ENCODE peak calls at places on chromosomes 4 and X, in four cellular contexts. Y, P, J and Z are unnamed samples.

GRCh38 chrX:78333521-78333920 is 6.1 kb upstream of the CYSLTR1 start:
- DNase-seq in Y (no peak), P (no peak), J (no peak), Z (no peak)

GRCh38 chrX:150635952-150636351 is 57.2 kb upstream of the MTMR1 start:
- DNase-seq in J (no peak), Y (no peak), P (peak), Z (no peak)

GRCh38 chr4:37891221-37892159 is 606 bp downstream of the TBC1D1 start:
- DNase-seq in J (no peak), P (peak), Y (peak), Z (peak)

GRCh38 chrX:41273638-41274037 is 60.3 kb upstream of the DDX3X start:
- DNase-seq in J (no peak), P (no peak), Y (no peak), Z (no peak)

GRCh38 chr4:107094332-107094731 is 58.2 kb upstream of the DKK2 start:
- DNase-seq in Y (no peak), J (no peak), P (no peak), Z (no peak)

GRCh38 chrX:153635788-153636668 is 11.0 kb upstream of the DUSP9 start:
- DNase-seq in P (no peak), Y (peak), J (no peak), Z (no peak)

GRCh38 chr4:141571368-141571767 is 65.0 kb upstream of the IL15 start:
- DNase-seq in P (no peak), J (no peak), Y (no peak), Z (no peak)

GRCh38 chrX:1111543-1112300 is 100.7 kb downstream of the CRLF2 start:
- DNase-seq in Y (no peak), J (no peak), P (no peak), Z (no peak)

GRCh38 chrX:2498781-2499302 is 1.9 kb downstream of the DHRSX start:
- DNase-seq in Y (no peak), J (peak), P (no peak), Z (no peak)

GRCh38 chr4:101931619-101932018 is 141.1 kb downstream of the BANK1 start:
- DNase-seq in J (no peak), Y (no peak), P (no peak), Z (no peak)

GRCh38 chr4:8400641-8401325 is 39.7 kb downstream of the ACOX3 start:
- DNase-seq in P (no peak), Y (no peak), J (no peak), Z (no peak)

GRCh38 chr4:141573678-141574077 is 62.7 kb upstream of the IL15 start:
- DNase-seq in Y (no peak), P (no peak), J (no peak), Z (no peak)

GRCh38 chrX:8971116-8971515 is 62.8 kb downstream of the FAM9B start:
- DNase-seq in J (peak), Y (no peak), P (no peak), Z (no peak)

GRCh38 chr4:111040904-111041303 is 418.0 kb upstream of the PITX2 start:
- DNase-seq in P (no peak), J (no peak), Y (no peak), Z (no peak)

GRCh38 chr4:62302710-62303109 is 1102.6 kb downstream of the ADGRL3 start:
- DNase-seq in P (no peak), Y (no peak), J (no peak), Z (no peak)

GRCh38 chr4:38591617-38592337 is 72.2 kb upstream of the KLF3 start:
- DNase-seq in J (no peak), P (no peak), Y (no peak), Z (no peak)

GRCh38 chr4:40915318-40916217 is 165.8 kb downstream of the NSUN7 start:
- DNase-seq in Y (no peak), P (no peak), J (no peak), Z (no peak)

GRCh38 chrX:132401935-132402334 is 86.9 kb downstream of the MBNL3 start:
- DNase-seq in P (no peak), Y (no peak), J (no peak), Z (no peak)

GRCh38 chr4:98203406-98204235 is 57.6 kb upstream of the RAP1GDS1 start:
- DNase-seq in Y (no peak), J (no peak), P (peak), Z (peak)

GRCh38 chr4:5224340-5224739 is 173.1 kb downstream of the STK32B start:
- DNase-seq in J (no peak), Y (no peak), P (no peak), Z (no peak)

GRCh38 chr4:182576609-182577289 is 333.5 kb downstream of the TENM3 start:
- DNase-seq in Y (no peak), J (no peak), P (no peak), Z (no peak)

GRCh38 chrX:139831689-139832456 is 101.0 kb downstream of the ATP11C start:
- DNase-seq in Y (no peak), J (no peak), P (no peak), Z (peak)

GRCh38 chrX:51955200-51955599 is 61.8 kb downstream of the MAGED1 start:
- DNase-seq in Y (no peak), P (peak), J (no peak), Z (peak)

GRCh38 chrX:134171661-134172587 is 65.1 kb upstream of the CCDC160 start:
- DNase-seq in Y (no peak), J (no peak), P (no peak), Z (no peak)

GRCh38 chr4:138175337-138175794 is 66.8 kb downstream of the SLC7A11 start:
- DNase-seq in Y (no peak), J (no peak), P (no peak), Z (no peak)

GRCh38 chr4:151567056-151567455 is 158.1 kb downstream of the FHIP1A start:
- DNase-seq in Y (no peak), P (peak), J (no peak), Z (no peak)

GRCh38 chr4:168854216-168854921 is 155.7 kb downstream of the CBR4 start:
- DNase-seq in J (no peak), Y (no peak), P (no peak), Z (no peak)

GRCh38 chrX:153649178-153649914 is 2.3 kb downstream of the DUSP9 start:
- DNase-seq in Y (no peak), J (peak), P (no peak), Z (peak)

GRCh38 chrX:23127586-23127985 is 127.8 kb downstream of the DDX53 start:
- DNase-seq in Y (no peak), J (no peak), P (no peak), Z (no peak)

GRCh38 chr4:158667651-158668198 is 4.0 kb downstream of the C4orf46 start:
- DNase-seq in Y (peak), J (peak), P (no peak), Z (peak)

GRCh38 chr4:83151645-83152044 is 37.1 kb upstream of the PLAC8 start:
- DNase-seq in J (no peak), Y (peak), P (no peak), Z (no peak)

GRCh38 chr4:125116431-125116830 is 198.3 kb upstream of the FAT4 start:
- DNase-seq in J (no peak), P (no peak), Y (no peak), Z (no peak)

GRCh38 chr4:125115941-125116340 is 198.8 kb upstream of the FAT4 start:
- DNase-seq in Y (no peak), P (no peak), J (no peak), Z (no peak)

GRCh38 chr4:125112536-125112935 is 202.2 kb upstream of the FAT4 start:
- DNase-seq in J (no peak), Y (no peak), P (no peak), Z (no peak)

GRCh38 chr4:125115476-125115875 is 199.3 kb upstream of the FAT4 start:
- DNase-seq in J (no peak), P (no peak), Y (no peak), Z (no peak)

DNA sequence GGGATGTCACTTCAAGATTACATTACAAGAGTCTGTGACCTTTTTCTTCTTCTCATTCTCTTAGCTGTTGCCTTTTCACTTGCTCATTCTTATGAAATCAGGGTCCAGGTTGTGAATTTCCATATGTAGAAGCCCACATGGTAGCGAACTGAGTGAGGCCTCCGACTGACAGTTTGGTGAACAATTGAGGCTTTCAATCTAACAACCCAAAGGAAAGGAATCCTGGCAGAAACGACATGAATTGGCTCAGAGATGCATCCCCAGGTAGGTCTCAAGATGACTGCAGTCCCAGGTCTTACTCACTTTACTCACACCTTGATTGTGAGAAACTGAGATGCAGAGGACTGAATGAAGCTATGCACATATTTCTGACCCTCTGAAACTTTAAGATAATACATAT is 203.4 kb upstream of the FAT4 start:
- DNase-seq in Y (no peak), P (no peak), J (no peak), Z (no peak)
- TF ChIP-seq SPI1 in Y (no peak), P (no peak), J (no peak), Z (no peak)

DNA sequence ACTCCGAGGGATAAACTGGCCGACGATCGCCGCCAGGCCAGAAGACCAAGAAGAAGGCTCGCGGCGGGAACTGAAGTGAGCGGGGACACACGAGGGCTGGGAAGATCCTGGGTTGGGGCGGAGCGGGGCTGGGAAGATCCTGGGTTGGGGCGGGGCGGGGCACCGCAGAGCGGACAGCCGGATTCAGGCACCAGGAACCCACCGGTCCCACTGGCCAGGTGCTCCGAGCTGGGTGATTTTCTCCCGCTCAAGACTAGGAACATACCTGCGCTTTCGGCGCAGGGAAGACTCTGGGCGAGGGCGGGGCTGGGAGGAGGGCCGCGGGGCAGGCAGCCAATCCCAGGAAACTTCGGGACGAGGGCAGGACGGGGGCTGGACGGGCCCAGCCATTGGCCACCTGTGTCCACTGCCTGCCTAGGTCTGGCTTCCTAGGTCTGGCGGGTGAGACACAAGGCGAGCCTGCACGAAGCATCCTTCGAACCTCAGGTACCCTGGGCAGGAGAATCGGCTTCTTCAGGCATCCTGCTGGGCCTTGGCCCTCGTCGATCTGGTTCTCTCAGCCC is at the start of gene ERVMER34-1:
- DNase-seq in J (peak), P (no peak), Y (no peak), Z (no peak)
- TF ChIP-seq POLR2AphosphoS5 in J (no peak), P (no peak), Y (no peak), Z (no peak)

GRCh38 chrX:28379142-28379541 is 208.1 kb upstream of the IL1RAPL1 start:
- DNase-seq in P (no peak), Y (no peak), J (no peak), Z (no peak)
- TF ChIP-seq SPI1 in P (no peak), Y (no peak), J (no peak), Z (no peak)

GRCh38 chr4:57068237-57068981 is 41.8 kb downstream of the IGFBP7 start:
- DNase-seq in J (no peak), P (no peak), Y (no peak), Z (no peak)
- TF ChIP-seq POLR2AphosphoS5 in J (no peak), P (no peak), Y (no peak), Z (no peak)